ENCODE peak calls at places on chromosomes 3 and 15, in five cellular contexts. K, M, Y, V and C are unnamed samples.

GRCh38 chr3:41580274-41580959 is 381.1 kb downstream of the CTNNB1 start:
- DNase-seq in K (no peak), M (no peak), Y (no peak), V (peak; percentile 32), C (no peak)

GRCh38 chr15:52234596-52235541 is 43.7 kb upstream of the GNB5 start:
- DNase-seq in K (no peak), M (no peak), Y (no peak), V (no peak), C (no peak)

GRCh38 chr3:50238549-50239026 is 2.6 kb downstream of the GNAI2 start:
- DNase-seq in K (peak; percentile 33), M (peak; percentile 93), Y (no peak), V (no peak), C (peak; percentile 93)

GRCh38 chr3:37324752-37325407 is 150.5 kb upstream of the LRRFIP2 start:
- DNase-seq in K (peak; percentile 44), M (no peak), Y (no peak), V (peak; percentile 36), C (no peak)

GRCh38 chr15:70670680-70671079 is 92.7 kb downstream of the UACA start:
- DNase-seq in K (peak; percentile 32), M (no peak), Y (no peak), V (peak; percentile 56), C (no peak)

GRCh38 chr3:49859576-49860305 is 3.4 kb upstream of the TRAIP start:
- DNase-seq in K (no peak), M (no peak), Y (no peak), V (no peak), C (no peak)

GRCh38 chr3:119311191-119311925 is 17.2 kb downstream of the ARHGAP31 start:
- DNase-seq in K (peak; percentile 35), M (no peak), Y (peak; percentile 28), V (peak; percentile 55), C (no peak)

GRCh38 chr3:157317895-157318294 is 118.8 kb upstream of the PTX3 start:
- DNase-seq in K (no peak), M (no peak), Y (no peak), V (no peak), C (no peak)

GRCh38 chr3:123481722-123482457 is 33.0 kb upstream of the ADCY5 start:
- DNase-seq in K (no peak), M (no peak), Y (no peak), V (no peak), C (no peak)

GRCh38 chr3:127784283-127784682 is 38.0 kb downstream of the MGLL start:
- DNase-seq in K (no peak), M (no peak), Y (no peak), V (no peak), C (no peak)

GRCh38 chr3:127786358-127787070 is 35.8 kb downstream of the MGLL start:
- DNase-seq in K (no peak), M (peak; percentile 87), Y (no peak), V (peak; percentile 83), C (no peak)

GRCh38 chr3:127783166-127783565 is 39.1 kb downstream of the MGLL start:
- DNase-seq in K (no peak), M (no peak), Y (no peak), V (no peak), C (no peak)

GRCh38 chr3:127785711-127786265 is 36.5 kb downstream of the MGLL start:
- DNase-seq in K (no peak), M (no peak), Y (no peak), V (no peak), C (no peak)

DNA sequence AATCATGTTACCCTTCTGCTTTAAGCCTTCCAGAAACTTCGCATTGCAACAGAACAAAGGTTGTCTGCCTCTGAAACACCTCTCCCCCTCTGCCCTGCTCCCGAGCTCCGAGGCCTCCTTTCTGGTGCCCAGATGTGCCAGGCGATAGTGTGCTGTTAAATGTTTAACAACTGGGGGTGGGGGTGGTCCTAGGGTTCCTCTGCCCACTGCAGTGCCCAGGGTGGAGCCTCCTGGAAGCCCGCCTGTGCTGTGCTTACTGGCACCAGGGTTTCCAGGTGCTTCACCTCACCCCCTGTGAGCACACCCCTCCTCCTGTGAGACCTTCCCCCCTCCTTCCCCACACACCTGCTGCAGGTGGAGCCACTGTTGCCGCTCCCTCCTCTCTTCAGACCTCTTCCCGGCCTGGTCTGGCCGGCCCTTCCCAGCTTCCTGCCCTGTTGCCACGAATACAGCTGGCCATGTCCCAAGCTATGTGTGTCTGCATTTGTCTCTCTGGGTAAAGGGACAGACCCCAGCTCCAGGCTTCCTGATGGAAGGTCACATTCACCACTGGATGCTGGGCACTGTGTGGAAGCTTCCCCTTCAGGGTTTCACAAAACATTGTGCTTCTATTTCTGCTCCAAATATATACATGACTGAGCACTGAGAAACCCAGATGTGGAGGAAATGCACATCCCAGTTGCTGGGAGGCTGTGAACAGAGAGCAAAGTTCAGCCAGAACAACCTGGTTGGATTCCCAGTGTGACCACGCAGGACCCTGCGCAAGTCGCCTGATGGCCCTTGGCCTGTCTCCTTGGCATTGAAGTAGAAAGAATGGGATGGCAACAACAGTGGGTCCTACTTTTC is 37.2 kb downstream of the MGLL start:
- DNase-seq in K (no peak), M (no peak), Y (no peak), V (no peak), C (no peak)
- H3K4me1 ChIP-seq in K (peaks cover 3% of the 10 kb centered on the region), M (peaks cover 94% of the 10 kb centered on the region), Y (peaks cover 46% of the 10 kb centered on the region), V (peaks cover 41% of the 10 kb centered on the region), C (peaks cover 5% of the 10 kb centered on the region)

DNA sequence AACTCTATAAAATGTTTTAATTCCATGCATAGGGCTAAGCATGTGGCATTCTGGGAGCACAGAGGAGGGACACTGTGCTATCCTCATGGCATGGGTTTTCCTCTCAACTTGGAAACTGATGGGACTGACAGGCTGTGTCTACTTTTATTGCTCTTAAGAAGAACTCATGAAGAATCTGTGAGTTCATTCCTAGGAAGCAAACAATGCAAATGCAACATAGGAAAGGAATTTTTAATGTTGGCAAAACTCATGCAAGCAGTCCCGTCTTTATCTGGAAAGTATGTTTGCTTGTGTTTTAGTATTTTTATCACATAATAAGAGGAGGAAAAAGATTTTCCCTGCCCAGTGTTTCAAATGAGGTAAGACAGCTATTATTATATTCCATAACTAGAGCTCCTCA is 89.7 kb downstream of the TRIM42 start:
- DNase-seq in K (no peak), M (no peak), Y (no peak), V (no peak), C (no peak)
- H3K27ac ChIP-seq in K (no peak overlapping the region), M (no peak overlapping the region), Y (no peak overlapping the region), V (no peak overlapping the region), C (no peak overlapping the region)

DNA sequence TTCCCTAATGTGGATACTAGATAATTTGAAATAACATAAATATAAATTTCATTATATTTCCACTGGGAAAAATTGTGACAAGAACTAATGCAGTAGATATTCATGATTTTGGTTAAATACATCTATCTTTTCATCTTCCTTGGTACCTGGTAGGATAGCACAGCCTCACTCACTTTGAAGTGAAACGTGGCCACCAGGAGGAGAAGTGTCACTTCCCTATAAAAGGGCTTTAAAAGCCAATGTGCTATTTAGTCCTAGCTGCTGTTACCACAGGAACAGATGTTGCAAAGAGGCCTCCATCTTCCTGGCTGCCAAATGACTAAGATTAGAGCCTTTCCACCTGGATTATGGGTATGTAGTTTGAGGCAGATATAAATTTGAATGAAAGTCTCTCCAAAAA is 140.0 kb downstream of the PLOD2 start:
- DNase-seq in K (no peak), M (no peak), Y (no peak), V (no peak), C (no peak)
- TF ChIP-seq CTCF in K (no peak), M (no peak), Y (no peak), V (no peak), C (no peak)

GRCh38 chr3:47367631-47368030 is 13.2 kb upstream of the PTPN23 start:
- DNase-seq in K (peak; percentile 12), M (no peak), Y (no peak), V (no peak), C (no peak)
- H3K4me1 ChIP-seq in K (peaks cover 11% of the 10 kb centered on the region), M (peaks cover 10% of the 10 kb centered on the region), Y (no peaks in the 10 kb centered on the region), V (peaks cover 3% of the 10 kb centered on the region), C (no peaks in the 10 kb centered on the region)

GRCh38 chr3:158352551-158352950 is 218.4 kb upstream of the MLF1 start:
- DNase-seq in K (no peak), M (no peak), Y (no peak), V (peak; percentile 28), C (no peak)

GRCh38 chr3:158350971-158351370 is 220.0 kb upstream of the MLF1 start:
- DNase-seq in K (no peak), M (no peak), Y (no peak), V (no peak), C (no peak)

GRCh38 chr3:158347966-158348365 is 223.0 kb upstream of the MLF1 start:
- DNase-seq in K (peak; percentile 9), M (no peak), Y (no peak), V (no peak), C (no peak)
- H3K27ac ChIP-seq in K (no peak overlapping the region), M (no peak overlapping the region), Y (no peak overlapping the region), V (no peak overlapping the region), C (no peak overlapping the region)

DNA sequence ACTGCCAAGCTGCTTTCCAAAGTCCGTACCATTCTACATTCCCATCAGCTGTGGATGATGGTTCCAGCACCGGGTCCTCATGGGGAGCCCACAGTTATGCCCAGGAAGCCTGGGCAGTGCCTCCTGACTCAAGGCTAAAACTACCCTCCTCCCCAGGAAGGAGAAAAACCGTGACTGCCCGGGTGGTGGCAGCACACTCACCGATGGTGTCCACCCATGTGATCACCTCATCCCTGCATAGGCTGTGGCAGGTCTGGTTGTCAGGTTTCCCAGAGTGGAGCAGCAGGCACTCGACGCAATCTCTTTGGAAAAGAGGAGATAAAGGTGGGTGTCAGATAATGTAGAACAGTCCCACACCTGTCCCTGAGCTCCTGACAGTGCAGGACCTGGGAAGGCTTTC is 38.6 kb downstream of the UMPS start:
- DNase-seq in K (no peak), M (no peak), Y (peak; percentile 90), V (no peak), C (no peak)
- TF ChIP-seq CTCF in K (no peak), M (no peak), Y (peak; percentile 49), V (peak; percentile 9), C (no peak)

GRCh38 chr15:98893407-98893806 is 114.2 kb downstream of the PGPEP1L start:
- DNase-seq in K (peak; percentile 8), M (no peak), Y (no peak), V (no peak), C (peak; percentile 40)
- H3K4me1 ChIP-seq in K (peaks cover 53% of the 10 kb centered on the region), M (no peaks in the 10 kb centered on the region), Y (peaks cover 94% of the 10 kb centered on the region), V (peaks cover 30% of the 10 kb centered on the region), C (no peaks in the 10 kb centered on the region)

GRCh38 chr3:72957303-72957702 is 39.3 kb upstream of the PPP4R2 start:
- DNase-seq in K (no peak), M (no peak), Y (no peak), V (no peak), C (no peak)
- H3K27ac ChIP-seq in K (no peak overlapping the region), M (no peak overlapping the region), Y (no peak overlapping the region), V (no peak overlapping the region), C (no peak overlapping the region)